ENCODE peak calls at places on chromosomes 7 and 10, in five cellular contexts. N is adrenal gland, D is IMR-90, R is Peyer's patch, A is testis. F is an unnamed sample.

GRCh38 chr10:4770766-4771553 is 55.0 kb upstream of the AKR1E2 start:
- DNase-seq in N (no peak), R (no peak), A (no peak), D (peak), F (no peak)

GRCh38 chr7:45892407-45893035 is 4.2 kb downstream of the IGFBP1 start:
- DNase-seq in D (no peak), A (no peak), R (no peak), N (no peak), F (no peak)

GRCh38 chr10:8369666-8370065 is 315.2 kb downstream of the GATA3 start:
- DNase-seq in R (no peak), A (no peak), N (no peak), D (peak), F (no peak)

GRCh38 chr7:1329261-1329660 is 96.6 kb downstream of the UNCX start:
- DNase-seq in A (no peak), D (no peak), N (no peak), R (no peak), F (no peak)

GRCh38 chr10:102994551-102995295 is 76.6 kb downstream of the CNNM2 start:
- DNase-seq in N (no peak), R (no peak), D (no peak), A (no peak), F (peak)

GRCh38 chr10:72834183-72834825 is 59.2 kb upstream of the OIT3 start:
- DNase-seq in D (peak), N (peak), A (peak), R (peak), F (peak)

GRCh38 chr10:68235591-68235990 is 3.7 kb upstream of the ATOH7 start:
- DNase-seq in A (no peak), R (no peak), D (no peak), N (no peak), F (no peak)

GRCh38 chr10:49254556-49255318 is 44.2 kb upstream of the C10orf71 start:
- DNase-seq in N (no peak), R (no peak), D (no peak), A (no peak), F (no peak)

GRCh38 chr10:62805139-62806092 is 896 bp downstream of the ADO start:
- DNase-seq in R (peak), D (peak), N (peak), A (peak), F (peak)

GRCh38 chr10:4194231-4194630 is 409.2 kb upstream of the KLF6 start:
- DNase-seq in D (peak), N (no peak), A (no peak), R (no peak), F (no peak)

GRCh38 chr10:52451817-52452216 is 137.7 kb downstream of the DKK1 start:
- DNase-seq in N (no peak), R (no peak), A (no peak), D (peak), F (no peak)

GRCh38 chr10:23293145-23293724 is 51.4 kb downstream of the C10orf67 start:
- DNase-seq in D (peak), N (no peak), A (peak), R (no peak), F (peak)

DNA sequence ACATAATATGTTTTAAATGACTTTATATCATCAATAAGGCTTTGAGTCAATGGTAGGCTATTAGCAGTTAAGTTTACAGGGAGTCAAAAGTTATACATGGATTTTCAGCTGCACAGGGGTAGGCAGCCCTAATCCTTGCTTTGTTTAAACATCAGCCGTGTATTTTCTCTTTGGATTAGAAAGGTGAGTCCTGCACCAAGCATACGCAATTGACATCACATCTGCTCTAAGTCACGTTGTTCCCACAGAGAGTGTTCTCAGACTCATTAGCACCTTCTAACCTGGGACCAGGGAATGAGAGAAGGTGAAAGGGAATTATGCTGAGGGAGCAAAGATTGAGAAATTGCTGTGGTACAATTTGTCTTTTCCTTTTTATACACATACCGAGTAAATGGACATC is 148.6 kb upstream of the ZNF804B start:
- DNase-seq in R (no peak), A (no peak), D (no peak), N (no peak), F (no peak)
- TF ChIP-seq POLR2A in R (no peak), A (no peak), D (no peak), N (no peak), F (no peak)

GRCh38 chr7:30285531-30286284 is 1.3 kb downstream of the ZNRF2 start:
- DNase-seq in R (peak), A (peak), N (peak), D (peak), F (peak)

GRCh38 chr7:30282735-30283134 is 1.7 kb upstream of the ZNRF2 start:
- DNase-seq in N (no peak), R (no peak), D (no peak), A (no peak), F (no peak)

GRCh38 chr7:30285067-30285530 is 702 bp downstream of the ZNRF2 start:
- DNase-seq in A (peak), N (no peak), D (peak), R (peak), F (peak)

GRCh38 chr7:30286749-30287148 is 2.4 kb downstream of the ZNRF2 start:
- DNase-seq in R (no peak), N (no peak), D (no peak), A (no peak), F (no peak)

DNA sequence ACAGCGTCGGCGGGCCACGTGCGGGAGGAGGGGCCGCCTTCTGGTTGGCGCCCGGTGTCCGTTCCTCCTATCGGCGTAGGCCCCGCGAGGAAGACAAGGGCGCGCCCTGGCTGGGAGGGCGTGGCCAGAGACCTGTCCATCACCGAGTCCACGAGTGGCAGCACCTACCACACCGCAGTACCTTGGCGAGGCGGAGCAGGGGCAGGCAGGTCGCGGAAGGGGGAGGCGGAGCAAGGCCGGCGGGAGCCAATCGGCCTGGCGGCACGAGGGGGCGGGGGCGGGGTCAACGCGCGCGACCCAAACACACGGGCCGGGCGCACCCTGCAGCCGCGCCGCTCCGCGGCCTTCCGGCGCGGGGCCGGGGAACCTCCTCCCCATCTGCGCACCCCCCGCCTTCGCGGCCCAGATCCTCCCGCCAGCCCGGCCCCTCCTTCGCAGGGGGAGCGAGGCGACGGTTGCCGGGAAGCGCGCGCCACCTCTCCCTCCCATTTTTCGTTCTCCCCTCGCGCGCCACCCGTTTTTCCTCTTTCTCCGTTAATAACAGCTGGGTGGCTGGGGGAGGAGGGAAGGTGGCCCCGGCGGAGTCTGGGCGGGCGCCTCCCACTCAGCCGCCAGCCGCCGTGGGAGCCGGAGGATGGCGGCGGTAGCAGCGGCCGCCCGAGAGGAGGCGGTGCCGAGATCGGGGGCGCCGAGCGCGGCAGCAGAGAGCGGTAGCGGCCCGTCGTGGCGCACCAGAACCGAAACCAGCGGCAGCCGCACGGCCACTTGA is at the start of gene ZNRF2:
- DNase-seq in N (peak), D (peak), R (peak), A (peak), F (peak)
- TF ChIP-seq POLR2A in N (peak), D (no peak), R (peak), A (no peak), F (peak)

GRCh38 chr10:80205478-80206276 is at the start of gene ANXA11:
- DNase-seq in D (peak), R (peak), A (peak), N (peak), F (peak)
- TF ChIP-seq POLR2A in D (peak), R (peak), A (peak), N (peak), F (peak)

GRCh38 chr7:55488804-55489340 is 83.4 kb downstream of the VOPP1 start:
- DNase-seq in N (no peak), D (no peak), R (peak), A (no peak), F (no peak)
- TF ChIP-seq POLR2A in N (no peak), D (no peak), R (no peak), A (no peak), F (no peak)

GRCh38 chr10:115065731-115066130 is 27.4 kb upstream of the ATRNL1 start:
- DNase-seq in R (no peak), D (no peak), N (no peak), A (no peak), F (no peak)
- TF ChIP-seq POLR2A in R (no peak), D (no peak), N (no peak), A (no peak), F (no peak)

F was measured in erythroblast.